ENCODE peak calls at places on chromosomes 4 and X, in five cellular contexts. F is mucosa of descending colon, E is head of caudate nucleus, H is K562, L is M059J. O is an unnamed sample.

GRCh38 chrX:8140986-8141385 is 30.1 kb downstream of the VCX2 start:
- DNase-seq in F (no peak), E (no peak), H (no peak), L (no peak), O (no peak)

GRCh38 chr4:13706130-13706529 is 78.6 kb upstream of the BOD1L1 start:
- DNase-seq in F (no peak), E (no peak), H (no peak), L (peak), O (peak)

GRCh38 chrX:124488412-124489161 is 142.2 kb downstream of the SH2D1A start:
- DNase-seq in F (no peak), E (no peak), H (no peak), L (no peak), O (no peak)

GRCh38 chr4:102259702-102260101 is 85.6 kb downstream of the SLC39A8 start:
- DNase-seq in F (no peak), E (no peak), H (no peak), L (no peak), O (no peak)

GRCh38 chr4:153507679-153508073 is 41.5 kb downstream of the TMEM131L start:
- DNase-seq in F (no peak), E (peak), H (no peak), L (no peak), O (no peak)

GRCh38 chrX:34848281-34848680 is 94.3 kb upstream of the FAM47B start:
- DNase-seq in F (no peak), E (no peak), H (no peak), L (no peak), O (no peak)

GRCh38 chr4:74555231-74555630 is 110.3 kb downstream of the AREG start:
- DNase-seq in F (no peak), E (no peak), H (no peak), L (peak), O (no peak)

GRCh38 chrX:44954562-44954961 is 81.6 kb downstream of the KDM6A start:
- DNase-seq in F (no peak), E (no peak), H (no peak), L (no peak), O (no peak)

GRCh38 chr4:156981262-156981661 is 9.7 kb upstream of the PDGFC start:
- DNase-seq in F (no peak), E (peak), H (no peak), L (no peak), O (no peak)

GRCh38 chr4:84644087-84644486 is 61.2 kb downstream of the CDS1 start:
- DNase-seq in F (no peak), E (no peak), H (no peak), L (no peak), O (no peak)

GRCh38 chr4:39660045-39660444 is 21.4 kb upstream of the SMIM14 start:
- DNase-seq in F (no peak), E (peak), H (no peak), L (no peak), O (no peak)

GRCh38 chr4:42377497-42377896 is 19.8 kb upstream of the SHISA3 start:
- DNase-seq in F (no peak), E (no peak), H (no peak), L (no peak), O (no peak)

GRCh38 chr4:65865489-65865888 is 195.2 kb upstream of the EPHA5 start:
- DNase-seq in F (no peak), E (no peak), H (peak), L (peak), O (no peak)

GRCh38 chr4:21795091-21795490 is 153.5 kb downstream of the KCNIP4 start:
- DNase-seq in F (no peak), E (no peak), H (no peak), L (peak), O (no peak)

GRCh38 chr4:78520808-78521226 is 30.8 kb upstream of the ANXA3 start:
- DNase-seq in F (no peak), E (no peak), H (no peak), L (peak), O (no peak)

GRCh38 chr4:137794779-137795178 is 262.5 kb upstream of the PCDH18 start:
- DNase-seq in F (no peak), E (no peak), H (no peak), L (no peak), O (no peak)

GRCh38 chr4:40306203-40306602 is 28.9 kb upstream of the CHRNA9 start:
- DNase-seq in F (no peak), E (no peak), H (no peak), L (no peak), O (no peak)